ENCODE peak calls at places on chromosomes 11 and 22, in five cellular contexts. J is Peyer's patch; W is colonic mucosa; D is GM06990; T is effector memory CD4-positive, alpha-beta T cell. S is an unnamed sample.

GRCh38 chr11:15764329-15764728 is 592.0 kb downstream of the SOX6 start:
- DNase-seq in J (no peak), W (no peak), D (no peak), T (no peak), S (no peak)

GRCh38 chr11:68122936-68123539 is 1.9 kb upstream of the CHKA start:
- DNase-seq in J (no peak), W (peak; percentile 85), D (no peak), T (no peak), S (no peak)

GRCh38 chr11:61972796-61973602 is 5.6 kb upstream of the FTH1 start:
- DNase-seq in J (no peak), W (peak; percentile 54), D (no peak), T (no peak), S (no peak)

GRCh38 chr11:40722179-40722795 is 737.2 kb downstream of the LRRC4C start:
- DNase-seq in J (no peak), W (no peak), D (no peak), T (no peak), S (no peak)

GRCh38 chr11:127106142-127106541 is 105.6 kb upstream of the KIRREL3 start:
- DNase-seq in J (no peak), W (no peak), D (no peak), T (no peak), S (no peak)

GRCh38 chr11:121249039-121249663 is 43.4 kb upstream of the SC5D start:
- DNase-seq in J (no peak), W (no peak), D (no peak), T (no peak), S (no peak)

GRCh38 chr11:64994318-64994717 is 2.5 kb downstream of the BATF2 start:
- DNase-seq in J (no peak), W (no peak), D (no peak), T (no peak), S (no peak)

GRCh38 chr11:1745701-1746320 is 4.6 kb downstream of the IFITM10 start:
- DNase-seq in J (no peak), W (no peak), D (no peak), T (no peak), S (no peak)

GRCh38 chr22:36584666-36585065 is 55.7 kb upstream of the EIF3D start:
- DNase-seq in J (no peak), W (no peak), D (no peak), T (no peak), S (no peak)

GRCh38 chr11:35617687-35618496 is at the start of gene FJX1:
- DNase-seq in J (no peak), W (peak; percentile 21), D (peak; percentile 69), T (no peak), S (peak; percentile 57)

GRCh38 chr11:59610289-59610688 is 5.3 kb downstream of the OSBP start:
- DNase-seq in J (no peak), W (no peak), D (no peak), T (no peak), S (no peak)

GRCh38 chr22:30586414-30586813 is 5.3 kb downstream of the PES1 start:
- DNase-seq in J (no peak), W (no peak), D (no peak), T (no peak), S (no peak)
- H3K36me3 ChIP-seq in J (peaks cover 80% of the 10 kb centered on the region), W (peaks cover 31% of the 10 kb centered on the region), D (peaks cover 58% of the 10 kb centered on the region), T (peaks cover 76% of the 10 kb centered on the region), S (no peaks in the 10 kb centered on the region)

GRCh38 chr22:25835348-25835747 is 93.4 kb downstream of the MYO18B start:
- DNase-seq in J (no peak), W (no peak), D (no peak), T (no peak), S (no peak)

GRCh38 chr22:25829808-25830777 is 88.1 kb downstream of the MYO18B start:
- DNase-seq in J (no peak), W (no peak), D (no peak), T (no peak), S (no peak)

GRCh38 chr22:25833676-25834075 is 91.7 kb downstream of the MYO18B start:
- DNase-seq in J (no peak), W (no peak), D (no peak), T (no peak), S (no peak)

GRCh38 chr22:25834490-25834889 is 92.5 kb downstream of the MYO18B start:
- DNase-seq in J (no peak), W (no peak), D (no peak), T (no peak), S (no peak)

GRCh38 chr22:25833091-25833490 is 91.1 kb downstream of the MYO18B start:
- DNase-seq in J (no peak), W (no peak), D (no peak), T (no peak), S (peak; percentile 35)
- H3K36me3 ChIP-seq in J (no peaks in the 10 kb centered on the region), W (no peaks in the 10 kb centered on the region), D (no peaks in the 10 kb centered on the region), T (no peaks in the 10 kb centered on the region), S (peaks cover 16% of the 10 kb centered on the region)

GRCh38 chr11:117183724-117184349 is 5.3 kb downstream of the SIDT2 start:
- DNase-seq in J (peak; percentile 13), W (peak; percentile 65), D (no peak), T (no peak), S (no peak)

GRCh38 chr11:117187007-117187406 is 8.5 kb downstream of the SIDT2 start:
- DNase-seq in J (no peak), W (peak; percentile 27), D (no peak), T (no peak), S (no peak)

GRCh38 chr11:117187428-117187798 is 8.9 kb downstream of the SIDT2 start:
- DNase-seq in J (no peak), W (peak; percentile 16), D (no peak), T (no peak), S (no peak)

GRCh38 chr11:117186431-117186761 is 7.9 kb downstream of the SIDT2 start:
- DNase-seq in J (no peak), W (peak; percentile 18), D (no peak), T (no peak), S (no peak)

DNA sequence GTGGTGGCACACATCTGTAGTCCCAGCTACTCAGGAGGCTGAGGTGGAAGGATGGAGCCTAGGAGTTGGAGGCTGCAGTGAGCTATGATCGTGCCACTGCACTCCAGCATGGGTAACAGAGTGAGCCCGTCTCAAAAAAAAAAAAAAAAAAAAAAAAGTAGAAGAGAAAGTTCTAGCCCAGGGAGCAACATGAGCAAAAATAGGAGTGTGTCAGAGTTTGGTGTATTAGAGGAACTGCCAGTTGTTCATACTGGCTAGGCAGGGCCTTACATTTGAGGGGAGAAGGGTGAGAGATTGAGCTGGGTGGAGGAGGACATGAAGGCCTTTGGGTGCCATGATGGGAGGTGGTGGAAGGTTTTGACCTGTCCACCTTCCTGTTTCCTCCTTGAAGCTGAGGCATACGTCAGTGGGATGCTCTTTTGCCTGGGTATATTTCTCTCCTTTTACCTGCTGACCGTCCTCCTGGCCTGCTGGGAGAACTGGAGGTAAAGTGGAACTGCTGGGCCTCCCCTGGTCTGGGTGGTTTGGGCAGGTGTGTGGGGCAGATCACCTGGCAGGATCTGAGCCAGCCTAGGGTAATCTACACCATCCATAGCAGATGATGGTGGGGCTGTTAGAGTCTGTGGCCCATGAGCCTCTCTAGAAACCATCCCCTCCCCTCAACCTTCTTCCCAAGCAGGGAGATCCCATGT is 7.3 kb downstream of the SIDT2 start:
- DNase-seq in J (no peak), W (no peak), D (no peak), T (no peak), S (no peak)
- H3K36me3 ChIP-seq in J (peaks cover 77% of the 10 kb centered on the region), W (no peaks in the 10 kb centered on the region), D (peaks cover 22% of the 10 kb centered on the region), T (peaks cover 18% of the 10 kb centered on the region), S (peaks cover 92% of the 10 kb centered on the region)

GRCh38 chr11:118697346-118697745 is 17.9 kb upstream of the TREH start:
- DNase-seq in J (no peak), W (no peak), D (no peak), T (no peak), S (no peak)

GRCh38 chr11:118694185-118694584 is 14.7 kb upstream of the TREH start:
- DNase-seq in J (no peak), W (no peak), D (no peak), T (no peak), S (no peak)

GRCh38 chr11:118691926-118692830 is 12.7 kb upstream of the TREH start:
- DNase-seq in J (peak; percentile 51), W (no peak), D (peak; percentile 46), T (peak; percentile 70), S (no peak)

GRCh38 chr11:118696673-118697226 is 17.3 kb upstream of the TREH start:
- DNase-seq in J (no peak), W (no peak), D (no peak), T (no peak), S (no peak)

GRCh38 chr11:118694771-118695170 is 15.3 kb upstream of the TREH start:
- DNase-seq in J (no peak), W (no peak), D (no peak), T (no peak), S (no peak)
- H3K36me3 ChIP-seq in J (no peaks in the 10 kb centered on the region), W (no peaks in the 10 kb centered on the region), D (no peaks in the 10 kb centered on the region), T (no peaks in the 10 kb centered on the region), S (no peaks in the 10 kb centered on the region)

DNA sequence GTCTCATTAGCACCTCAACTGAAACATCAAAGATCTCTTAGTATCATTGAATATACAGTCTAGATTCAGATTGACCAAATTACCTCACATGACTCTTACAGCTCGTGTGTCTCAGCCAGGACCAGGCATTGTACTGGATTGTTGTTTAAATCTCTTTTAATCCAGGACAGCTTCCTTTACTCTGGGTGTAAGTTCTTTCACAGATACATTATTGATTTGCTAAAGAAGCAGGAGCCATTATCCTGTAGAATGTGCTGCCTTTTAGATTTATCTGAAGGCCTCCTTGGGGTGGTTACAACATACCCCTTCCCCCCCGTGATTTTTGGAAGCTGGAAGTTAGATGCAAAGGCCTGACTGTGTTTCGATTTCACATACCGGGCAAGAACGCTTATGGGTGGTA is 4.2 kb downstream of the MCM5 start:
- DNase-seq in J (no peak), W (no peak), D (no peak), T (no peak), S (no peak)
- H3K36me3 ChIP-seq in J (peaks cover 56% of the 10 kb centered on the region), W (no peaks in the 10 kb centered on the region), D (peaks cover 29% of the 10 kb centered on the region), T (peaks cover 43% of the 10 kb centered on the region), S (no peaks in the 10 kb centered on the region)

GRCh38 chr22:49382451-49382735 is 445.3 kb downstream of the BRD1 start:
- DNase-seq in J (peak; percentile 13), W (no peak), D (no peak), T (no peak), S (no peak)
- H3K36me3 ChIP-seq in J (no peaks in the 10 kb centered on the region), W (no peaks in the 10 kb centered on the region), D (no peaks in the 10 kb centered on the region), T (no peaks in the 10 kb centered on the region), S (no peaks in the 10 kb centered on the region)

DNA sequence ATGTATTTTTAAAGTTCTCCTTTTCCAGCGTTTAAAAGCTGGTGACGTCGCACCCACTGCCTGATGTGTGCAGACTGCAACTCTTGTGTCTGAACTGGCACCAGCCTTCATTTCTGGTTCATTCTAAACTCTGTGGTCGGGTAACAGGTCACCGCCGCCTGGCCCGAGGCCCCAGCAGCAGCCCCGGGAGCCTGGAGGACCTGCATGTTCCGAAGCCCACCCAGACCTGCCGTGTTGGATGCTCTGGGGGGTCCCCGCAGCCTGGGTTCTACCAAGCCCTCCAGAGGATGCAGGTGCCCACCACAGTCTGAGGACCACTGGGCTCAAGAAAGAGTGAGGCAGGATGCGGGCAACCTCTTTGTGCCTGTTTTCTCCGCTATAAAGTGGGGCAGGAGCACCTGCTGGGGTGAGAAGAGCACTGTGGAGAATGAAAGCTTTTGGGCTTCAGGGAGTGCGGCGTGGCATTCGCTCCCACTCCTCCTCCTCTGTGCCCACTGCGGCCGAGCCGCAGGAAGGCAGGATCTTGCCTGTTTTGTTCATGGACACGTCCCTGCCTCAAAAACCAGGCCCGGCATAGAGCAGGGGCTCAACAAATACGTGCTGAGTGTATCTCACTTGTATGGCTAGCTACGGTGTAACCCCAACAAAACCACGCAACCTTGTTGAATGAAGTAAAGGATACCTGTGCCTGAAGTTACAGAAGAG is 40.1 kb downstream of the CERK start:
- DNase-seq in J (no peak), W (no peak), D (no peak), T (no peak), S (no peak)
- H3K36me3 ChIP-seq in J (peaks cover 98% of the 10 kb centered on the region), W (peaks cover 29% of the 10 kb centered on the region), D (peaks cover 47% of the 10 kb centered on the region), T (peaks cover 92% of the 10 kb centered on the region), S (peaks cover 97% of the 10 kb centered on the region)